ENCODE peak calls at places on chromosome 6, in five cellular contexts. C is K562; M is stimulated activated CD4-positive, alpha-beta T cell treated with anti-CD3 and anti-CD28 coated beads, TNF-alpha, amount 100 ng/mL, for 4 hours; F is M059J; B is IMR-90. V is an unnamed sample.
A peak's percentile ranks its signal among the peaks of the same experiment; 100 is the strongest.

GRCh38 chr6:6218246-6219085 is 102.0 kb downstream of the F13A1 start:
- DNase-seq in C (peak; percentile 30), M (no peak), F (peak; percentile 73), B (no peak), V (no peak)

GRCh38 chr6:131976545-131977061 is 25.4 kb upstream of the CCN2 start:
- DNase-seq in C (no peak), M (no peak), F (no peak), B (peak; percentile 38), V (no peak)

GRCh38 chr6:112595201-112595600 is 248.1 kb downstream of the RFPL4B start:
- DNase-seq in C (no peak), M (no peak), F (peak; percentile 49), B (peak; percentile 12), V (no peak)

GRCh38 chr6:119347466-119348307 is 1.9 kb downstream of the MAN1A1 start:
- DNase-seq in C (peak; percentile 85), M (no peak), F (no peak), B (peak; percentile 23), V (peak; percentile 47)

GRCh38 chr6:110180228-110181008 is at the start of gene CDC40:
- DNase-seq in C (peak; percentile 75), M (peak; percentile 32), F (no peak), B (no peak), V (no peak)

GRCh38 chr6:10237284-10238043 is 177.4 kb downstream of the TFAP2A start:
- DNase-seq in C (peak; percentile 18), M (no peak), F (peak; percentile 99), B (peak; percentile 1), V (no peak)

GRCh38 chr6:93327857-93328256 is 91.5 kb downstream of the EPHA7 start:
- DNase-seq in C (no peak), M (no peak), F (no peak), B (no peak), V (no peak)

GRCh38 chr6:139550361-139550760 is 175.9 kb upstream of the CITED2 start:
- DNase-seq in C (no peak), M (no peak), F (no peak), B (no peak), V (no peak)

GRCh38 chr6:83808926-83809325 is 44.2 kb upstream of the RIPPLY2 start:
- DNase-seq in C (no peak), M (no peak), F (no peak), B (no peak), V (no peak)

GRCh38 chr6:157488635-157489226 is 107.7 kb downstream of the ZDHHC14 start:
- DNase-seq in C (peak; percentile 92), M (no peak), F (no peak), B (no peak), V (no peak)

GRCh38 chr6:95923518-95923917 is 92.3 kb upstream of the FUT9 start:
- DNase-seq in C (peak; percentile 8), M (no peak), F (no peak), B (no peak), V (no peak)

GRCh38 chr6:132300323-132300949 is 100.8 kb downstream of the MOXD1 start:
- DNase-seq in C (peak; percentile 44), M (no peak), F (peak; percentile 69), B (peak; percentile 75), V (peak; percentile 16)

V was measured in GM12864.